ENCODE peak calls at places on chromosomes 4 and X, in four cellular contexts. G is midbrain, N is T-cell, S is activated T-cell treated with anti-CD3 and anti-CD28 coated beads for 48 hours. J is an unnamed sample.

GRCh38 chr4:180567080-180567479 is 1676.1 kb upstream of the TENM3 start:
- DNase-seq in G (no peak), N (no peak), S (no peak), J (no peak)

GRCh38 chr4:173091362-173091761 is 77.2 kb upstream of the GALNT7 start:
- DNase-seq in G (no peak), N (no peak), S (no peak), J (no peak)

GRCh38 chr4:1684756-1685603 is 867 bp upstream of the FAM53A start:
- DNase-seq in G (no peak), N (no peak), S (no peak), J (no peak)

GRCh38 chr4:56128231-56128630 is 179.5 kb downstream of the CEP135 start:
- DNase-seq in G (no peak), N (no peak), S (no peak), J (no peak)

GRCh38 chrX:9466711-9467110 is 1.9 kb downstream of the TBL1X start:
- DNase-seq in G (no peak), N (no peak), S (no peak), J (no peak)

GRCh38 chr4:188002751-188003150 is 7.2 kb downstream of the ZFP42 start:
- DNase-seq in G (no peak), N (no peak), S (no peak), J (no peak)

GRCh38 chr4:186749611-186750281 is 26.1 kb upstream of the FAT1 start:
- DNase-seq in G (no peak), N (no peak), S (no peak), J (no peak)

GRCh38 chr4:140556372-140557085 is 12.2 kb downstream of the UCP1 start:
- DNase-seq in G (no peak), N (no peak), S (no peak), J (no peak)

GRCh38 chr4:146379744-146380143 is 142.0 kb downstream of the SLC10A7 start:
- DNase-seq in G (no peak), N (no peak), S (no peak), J (no peak)

GRCh38 chr4:59612235-59612634 is 1587.9 kb upstream of the ADGRL3 start:
- DNase-seq in G (no peak), N (no peak), S (no peak), J (peak; percentile 8)

GRCh38 chr4:7362341-7362740 is 72.4 kb downstream of the PSAPL1 start:
- DNase-seq in G (no peak), N (no peak), S (no peak), J (no peak)

GRCh38 chrX:140712413-140713173 is 3.0 kb downstream of the LINC00632 start:
- DNase-seq in G (peak; percentile 81), N (peak; percentile 30), S (peak; percentile 10), J (peak; percentile 82)

GRCh38 chrX:36974896-36975295 is 33.3 kb upstream of the FAM47C start:
- DNase-seq in G (no peak), N (no peak), S (no peak), J (peak; percentile 54)

GRCh38 chr4:48694824-48695223 is 85.3 kb downstream of the FRYL start:
- DNase-seq in G (no peak), N (no peak), S (no peak), J (no peak)

GRCh38 chr4:157713342-157713741 is 459.5 kb downstream of the GASK1B start:
- DNase-seq in G (no peak), N (no peak), S (no peak), J (no peak)

GRCh38 chrX:18098704-18099103 is 122.0 kb downstream of the BEND2 start:
- DNase-seq in G (peak; percentile 0), N (no peak), S (no peak), J (peak; percentile 14)

GRCh38 chrX:77733342-77733741 is 52.7 kb downstream of the ATRX start:
- DNase-seq in G (no peak), N (no peak), S (no peak), J (no peak)

GRCh38 chr4:79334783-79335182 is 8.9 kb upstream of the NAA11 start:
- DNase-seq in G (no peak), N (no peak), S (no peak), J (no peak)

GRCh38 chr4:61500883-61501282 is 300.8 kb downstream of the ADGRL3 start:
- DNase-seq in G (peak; percentile 40), N (no peak), S (no peak), J (peak; percentile 43)

GRCh38 chr4:76897522-76898384 is at the start of gene SOWAHB:
- DNase-seq in G (no peak), N (peak; percentile 11), S (peak; percentile 12), J (no peak)

GRCh38 chr4:183200453-183200852 is 101.4 kb downstream of the WWC2 start:
- DNase-seq in G (peak; percentile 44), N (no peak), S (no peak), J (peak; percentile 57)

J was measured in Ammon's horn.